ENCODE peak calls at places on chromosomes 1 and 21, in seven cellular contexts. One of them, this sample, is unnamed.

GRCh38 chr1:56709269-56709880 is 64.3 kb downstream of the PRKAA2 start:
- DNase-seq in suprapubic skin: no peak
- DNase-seq in choroid plexus epithelial cell: peak
- DNase-seq in dorsolateral prefrontal cortex: no peak
- DNase-seq in HFF-Myc: peak
- DNase-seq in fibroblast of mammary gland: peak
- DNase-seq in cardiac fibroblast: peak
- DNase-seq in this sample: no peak

GRCh38 chr1:44655609-44656008 is 18.7 kb downstream of the TMEM53 start:
- DNase-seq in fibroblast of mammary gland: no peak
- DNase-seq in suprapubic skin: no peak
- DNase-seq in choroid plexus epithelial cell: peak
- DNase-seq in dorsolateral prefrontal cortex: no peak
- DNase-seq in cardiac fibroblast: peak
- DNase-seq in HFF-Myc: no peak
- DNase-seq in this sample: no peak

GRCh38 chr1:87642581-87643129 is 314.0 kb downstream of the LMO4 start:
- DNase-seq in cardiac fibroblast: no peak
- DNase-seq in fibroblast of mammary gland: no peak
- DNase-seq in suprapubic skin: no peak
- DNase-seq in dorsolateral prefrontal cortex: no peak
- DNase-seq in choroid plexus epithelial cell: peak
- DNase-seq in HFF-Myc: no peak
- DNase-seq in this sample: no peak

GRCh38 chr1:1908506-1908791 is 6.6 kb upstream of the CALML6 start:
- DNase-seq in dorsolateral prefrontal cortex: no peak
- DNase-seq in choroid plexus epithelial cell: no peak
- DNase-seq in HFF-Myc: no peak
- DNase-seq in suprapubic skin: peak
- DNase-seq in fibroblast of mammary gland: no peak
- DNase-seq in cardiac fibroblast: no peak
- DNase-seq in this sample: no peak

GRCh38 chr1:118984086-118984989 is 3.8 kb downstream of the TBX15 start:
- DNase-seq in HFF-Myc: no peak
- DNase-seq in fibroblast of mammary gland: peak
- DNase-seq in dorsolateral prefrontal cortex: no peak
- DNase-seq in cardiac fibroblast: no peak
- DNase-seq in suprapubic skin: no peak
- DNase-seq in choroid plexus epithelial cell: peak
- DNase-seq in this sample: no peak

GRCh38 chr1:40182956-40183710 is 21.9 kb downstream of the RLF start:
- DNase-seq in dorsolateral prefrontal cortex: no peak
- DNase-seq in suprapubic skin: no peak
- DNase-seq in choroid plexus epithelial cell: peak
- DNase-seq in cardiac fibroblast: peak
- DNase-seq in HFF-Myc: no peak
- DNase-seq in fibroblast of mammary gland: peak
- DNase-seq in this sample: no peak

GRCh38 chr1:108038837-108039236 is 73.9 kb upstream of the VAV3 start:
- DNase-seq in choroid plexus epithelial cell: no peak
- DNase-seq in fibroblast of mammary gland: no peak
- DNase-seq in suprapubic skin: no peak
- DNase-seq in dorsolateral prefrontal cortex: no peak
- DNase-seq in HFF-Myc: no peak
- DNase-seq in cardiac fibroblast: no peak
- DNase-seq in this sample: no peak

GRCh38 chr1:175145899-175146298 is 46.7 kb downstream of the KIAA0040 start:
- DNase-seq in choroid plexus epithelial cell: no peak
- DNase-seq in fibroblast of mammary gland: no peak
- DNase-seq in cardiac fibroblast: no peak
- DNase-seq in HFF-Myc: no peak
- DNase-seq in dorsolateral prefrontal cortex: no peak
- DNase-seq in suprapubic skin: no peak
- DNase-seq in this sample: no peak

GRCh38 chr1:31701137-31701736 is 2.6 kb downstream of the COL16A1 start:
- DNase-seq in fibroblast of mammary gland: peak
- DNase-seq in suprapubic skin: peak
- DNase-seq in HFF-Myc: peak
- DNase-seq in dorsolateral prefrontal cortex: peak
- DNase-seq in cardiac fibroblast: peak
- DNase-seq in choroid plexus epithelial cell: peak
- DNase-seq in this sample: no peak

GRCh38 chr1:117770981-117771531 is 158.4 kb downstream of the GDAP2 start:
- DNase-seq in choroid plexus epithelial cell: peak
- DNase-seq in cardiac fibroblast: no peak
- DNase-seq in fibroblast of mammary gland: no peak
- DNase-seq in dorsolateral prefrontal cortex: no peak
- DNase-seq in suprapubic skin: no peak
- DNase-seq in HFF-Myc: no peak
- DNase-seq in this sample: no peak

GRCh38 chr1:216927111-216927510 is 203.9 kb upstream of the ESRRG start:
- DNase-seq in fibroblast of mammary gland: no peak
- DNase-seq in dorsolateral prefrontal cortex: no peak
- DNase-seq in suprapubic skin: no peak
- DNase-seq in HFF-Myc: no peak
- DNase-seq in cardiac fibroblast: no peak
- DNase-seq in choroid plexus epithelial cell: no peak
- DNase-seq in this sample: no peak

GRCh38 chr21:29416268-29416667 is 117.5 kb downstream of the BACH1 start:
- DNase-seq in suprapubic skin: no peak
- DNase-seq in choroid plexus epithelial cell: no peak
- DNase-seq in cardiac fibroblast: peak
- DNase-seq in dorsolateral prefrontal cortex: no peak
- DNase-seq in fibroblast of mammary gland: no peak
- DNase-seq in HFF-Myc: no peak
- DNase-seq in this sample: no peak

GRCh38 chr21:40130476-40130875 is 263.2 kb downstream of the PCP4 start:
- DNase-seq in dorsolateral prefrontal cortex: no peak
- DNase-seq in choroid plexus epithelial cell: no peak
- DNase-seq in suprapubic skin: no peak
- DNase-seq in HFF-Myc: no peak
- DNase-seq in fibroblast of mammary gland: no peak
- DNase-seq in cardiac fibroblast: no peak
- DNase-seq in this sample: no peak

GRCh38 chr21:37939251-37939650 is 23.0 kb upstream of the KCNJ6 start:
- DNase-seq in suprapubic skin: no peak
- DNase-seq in fibroblast of mammary gland: no peak
- DNase-seq in cardiac fibroblast: no peak
- DNase-seq in dorsolateral prefrontal cortex: no peak
- DNase-seq in HFF-Myc: no peak
- DNase-seq in choroid plexus epithelial cell: no peak
- DNase-seq in this sample: no peak

GRCh38 chr1:229191066-229191674 is 79.7 kb upstream of the RAB4A start:
- DNase-seq in fibroblast of mammary gland: peak
- DNase-seq in HFF-Myc: no peak
- DNase-seq in dorsolateral prefrontal cortex: no peak
- DNase-seq in suprapubic skin: no peak
- DNase-seq in choroid plexus epithelial cell: peak
- DNase-seq in cardiac fibroblast: peak
- DNase-seq in this sample: no peak

GRCh38 chr1:201096977-201097856 is 15.0 kb downstream of the CACNA1S start:
- DNase-seq in choroid plexus epithelial cell: no peak
- DNase-seq in suprapubic skin: no peak
- DNase-seq in dorsolateral prefrontal cortex: no peak
- DNase-seq in fibroblast of mammary gland: no peak
- DNase-seq in cardiac fibroblast: no peak
- DNase-seq in HFF-Myc: no peak
- DNase-seq in this sample: no peak

GRCh38 chr1:7459915-7460314 is 311.2 kb upstream of the VAMP3 start:
- DNase-seq in HFF-Myc: no peak
- DNase-seq in suprapubic skin: no peak
- DNase-seq in choroid plexus epithelial cell: no peak
- DNase-seq in dorsolateral prefrontal cortex: no peak
- DNase-seq in fibroblast of mammary gland: no peak
- DNase-seq in cardiac fibroblast: no peak
- DNase-seq in this sample: no peak

GRCh38 chr21:36749935-36750578 is 51.1 kb downstream of the SIM2 start:
- DNase-seq in choroid plexus epithelial cell: no peak
- DNase-seq in fibroblast of mammary gland: peak
- DNase-seq in dorsolateral prefrontal cortex: no peak
- DNase-seq in cardiac fibroblast: peak
- DNase-seq in HFF-Myc: no peak
- DNase-seq in suprapubic skin: no peak
- DNase-seq in this sample: no peak

DNA sequence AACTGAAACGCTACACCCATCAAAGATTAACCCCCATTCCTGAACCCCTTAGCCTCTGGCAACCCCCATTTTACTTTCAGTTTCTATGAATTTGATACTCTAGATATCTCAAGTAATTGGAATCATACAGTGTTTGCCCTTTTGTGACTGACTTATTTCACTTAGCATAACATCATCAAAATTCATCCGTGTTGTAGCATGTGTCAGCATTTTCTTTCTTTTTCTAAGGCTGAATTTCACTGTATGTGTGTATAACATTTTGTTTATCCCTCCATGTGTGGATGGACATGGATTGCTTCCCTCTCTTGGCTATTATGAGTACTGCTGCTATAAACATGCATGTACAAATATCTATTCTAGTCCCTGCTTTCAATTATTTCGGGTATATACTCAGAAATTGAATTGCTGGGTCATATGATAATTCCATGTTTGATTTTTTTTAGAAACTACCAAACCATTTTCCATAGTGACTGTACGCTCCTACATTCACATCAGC is 97.3 kb downstream of the MAP3K21 start:
- DNase-seq in dorsolateral prefrontal cortex: no peak
- DNase-seq in choroid plexus epithelial cell: peak
- DNase-seq in fibroblast of mammary gland: peak
- DNase-seq in suprapubic skin: no peak
- DNase-seq in cardiac fibroblast: no peak
- DNase-seq in HFF-Myc: no peak
- DNase-seq in this sample: no peak
- TF ChIP-seq CTCF in dorsolateral prefrontal cortex: no peak
- TF ChIP-seq CTCF in choroid plexus epithelial cell: no peak
- TF ChIP-seq CTCF in fibroblast of mammary gland: peak
- TF ChIP-seq CTCF in suprapubic skin: no peak
- TF ChIP-seq CTCF in cardiac fibroblast: no peak
- TF ChIP-seq CTCF in HFF-Myc: no peak
- TF ChIP-seq CTCF in this sample: no peak

GRCh38 chr21:15277498-15277897 is 212.7 kb upstream of the NRIP1 start:
- DNase-seq in choroid plexus epithelial cell: peak
- DNase-seq in suprapubic skin: no peak
- DNase-seq in fibroblast of mammary gland: no peak
- DNase-seq in dorsolateral prefrontal cortex: no peak
- DNase-seq in HFF-Myc: no peak
- DNase-seq in cardiac fibroblast: no peak
- DNase-seq in this sample: no peak

GRCh38 chr21:15278279-15278678 is 213.5 kb upstream of the NRIP1 start:
- DNase-seq in cardiac fibroblast: no peak
- DNase-seq in fibroblast of mammary gland: peak
- DNase-seq in suprapubic skin: no peak
- DNase-seq in HFF-Myc: no peak
- DNase-seq in dorsolateral prefrontal cortex: no peak
- DNase-seq in choroid plexus epithelial cell: peak
- DNase-seq in this sample: no peak

GRCh38 chr21:15274701-15275255 is 210.0 kb upstream of the NRIP1 start:
- DNase-seq in fibroblast of mammary gland: no peak
- DNase-seq in choroid plexus epithelial cell: no peak
- DNase-seq in HFF-Myc: no peak
- DNase-seq in cardiac fibroblast: no peak
- DNase-seq in dorsolateral prefrontal cortex: no peak
- DNase-seq in suprapubic skin: no peak
- DNase-seq in this sample: no peak

GRCh38 chr21:15275615-15276228 is 210.9 kb upstream of the NRIP1 start:
- DNase-seq in choroid plexus epithelial cell: no peak
- DNase-seq in HFF-Myc: no peak
- DNase-seq in cardiac fibroblast: no peak
- DNase-seq in dorsolateral prefrontal cortex: no peak
- DNase-seq in suprapubic skin: no peak
- DNase-seq in fibroblast of mammary gland: no peak
- DNase-seq in this sample: no peak

DNA sequence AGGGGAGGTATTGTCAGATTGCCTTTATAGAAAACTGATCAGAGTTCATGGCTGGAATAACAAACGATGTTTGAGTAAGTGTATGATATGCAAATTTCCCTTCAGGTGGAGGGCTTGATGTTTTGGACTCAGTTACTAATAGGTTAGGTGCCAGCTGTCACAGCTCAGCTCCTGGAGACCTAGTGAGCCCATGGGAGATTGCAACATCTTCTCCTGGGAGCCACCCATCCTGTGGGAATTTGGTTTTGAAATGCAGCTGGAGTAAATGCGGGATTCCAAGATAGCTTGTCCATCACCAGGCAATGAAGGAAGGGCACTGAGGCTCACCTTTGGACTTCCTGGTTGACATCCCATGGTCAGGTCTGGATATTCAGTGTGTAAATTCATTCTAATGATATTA is 211.4 kb upstream of the NRIP1 start:
- DNase-seq in choroid plexus epithelial cell: no peak
- DNase-seq in cardiac fibroblast: no peak
- DNase-seq in suprapubic skin: no peak
- DNase-seq in fibroblast of mammary gland: no peak
- DNase-seq in dorsolateral prefrontal cortex: no peak
- DNase-seq in HFF-Myc: no peak
- DNase-seq in this sample: no peak
- TF ChIP-seq CTCF in choroid plexus epithelial cell: no peak
- TF ChIP-seq CTCF in cardiac fibroblast: no peak
- TF ChIP-seq CTCF in suprapubic skin: no peak
- TF ChIP-seq CTCF in fibroblast of mammary gland: no peak
- TF ChIP-seq CTCF in dorsolateral prefrontal cortex: no peak
- TF ChIP-seq CTCF in HFF-Myc: no peak
- TF ChIP-seq CTCF in this sample: no peak

GRCh38 chr1:26328597-26328996 is 10.8 kb downstream of the CD52 start:
- DNase-seq in fibroblast of mammary gland: no peak
- DNase-seq in choroid plexus epithelial cell: no peak
- DNase-seq in cardiac fibroblast: no peak
- DNase-seq in suprapubic skin: no peak
- DNase-seq in dorsolateral prefrontal cortex: no peak
- DNase-seq in HFF-Myc: no peak
- DNase-seq in this sample: no peak

GRCh38 chr1:26330276-26330675 is 12.5 kb downstream of the CD52 start:
- DNase-seq in dorsolateral prefrontal cortex: no peak
- DNase-seq in HFF-Myc: no peak
- DNase-seq in cardiac fibroblast: no peak
- DNase-seq in suprapubic skin: no peak
- DNase-seq in choroid plexus epithelial cell: no peak
- DNase-seq in fibroblast of mammary gland: no peak
- DNase-seq in this sample: no peak

GRCh38 chr1:26324550-26324949 is 6.8 kb downstream of the CD52 start:
- DNase-seq in dorsolateral prefrontal cortex: no peak
- DNase-seq in fibroblast of mammary gland: no peak
- DNase-seq in cardiac fibroblast: no peak
- DNase-seq in HFF-Myc: no peak
- DNase-seq in choroid plexus epithelial cell: no peak
- DNase-seq in suprapubic skin: no peak
- DNase-seq in this sample: no peak

GRCh38 chr1:26323382-26323781 is 5.6 kb downstream of the CD52 start:
- DNase-seq in choroid plexus epithelial cell: no peak
- DNase-seq in dorsolateral prefrontal cortex: no peak
- DNase-seq in HFF-Myc: no peak
- DNase-seq in fibroblast of mammary gland: no peak
- DNase-seq in suprapubic skin: no peak
- DNase-seq in cardiac fibroblast: no peak
- DNase-seq in this sample: no peak

GRCh38 chr1:26327956-26328362 is 10.2 kb downstream of the CD52 start:
- DNase-seq in dorsolateral prefrontal cortex: no peak
- DNase-seq in fibroblast of mammary gland: no peak
- DNase-seq in choroid plexus epithelial cell: no peak
- DNase-seq in HFF-Myc: no peak
- DNase-seq in cardiac fibroblast: no peak
- DNase-seq in suprapubic skin: no peak
- DNase-seq in this sample: no peak
- TF ChIP-seq CTCF in dorsolateral prefrontal cortex: no peak
- TF ChIP-seq CTCF in fibroblast of mammary gland: no peak
- TF ChIP-seq CTCF in choroid plexus epithelial cell: no peak
- TF ChIP-seq CTCF in HFF-Myc: no peak
- TF ChIP-seq CTCF in cardiac fibroblast: no peak
- TF ChIP-seq CTCF in suprapubic skin: no peak
- TF ChIP-seq CTCF in this sample: no peak

GRCh38 chr1:15046487-15047165 is 106.9 kb upstream of the TMEM51 start:
- DNase-seq in fibroblast of mammary gland: peak
- DNase-seq in suprapubic skin: peak
- DNase-seq in dorsolateral prefrontal cortex: peak
- DNase-seq in HFF-Myc: peak
- DNase-seq in choroid plexus epithelial cell: peak
- DNase-seq in cardiac fibroblast: peak
- DNase-seq in this sample: peak
- TF ChIP-seq CTCF in fibroblast of mammary gland: peak
- TF ChIP-seq CTCF in suprapubic skin: peak
- TF ChIP-seq CTCF in dorsolateral prefrontal cortex: peak
- TF ChIP-seq CTCF in HFF-Myc: peak
- TF ChIP-seq CTCF in choroid plexus epithelial cell: peak
- TF ChIP-seq CTCF in cardiac fibroblast: peak
- TF ChIP-seq CTCF in this sample: peak

This sample was measured in D721Med.